ENCODE peak calls at places on chromosomes 11 and 22, in six cellular contexts. P is fibroblast of the aortic adventitia, Q is type B pancreatic cell, A is mammary epithelial cell, C is H9, G is AG09309. J is an unnamed sample.

GRCh38 chr11:112459001-112459400 is 198.3 kb upstream of the PLET1 start:
- DNase-seq in P (peak; percentile 10), Q (no peak), A (no peak), C (no peak), G (no peak), J (no peak)

GRCh38 chr22:32413715-32414114 is 1.7 kb upstream of the RTCB start:
- DNase-seq in P (peak; percentile 46), Q (no peak), A (peak; percentile 12), C (no peak), G (no peak), J (no peak)

GRCh38 chr11:94623120-94623735 is 56.1 kb downstream of the PIWIL4 start:
- DNase-seq in P (peak; percentile 83), Q (no peak), A (peak; percentile 70), C (peak; percentile 84), G (peak; percentile 57), J (peak; percentile 59)

GRCh38 chr11:20226936-20227335 is 66.7 kb upstream of the DBX1 start:
- DNase-seq in P (peak; percentile 28), Q (no peak), A (no peak), C (no peak), G (no peak), J (no peak)

GRCh38 chr11:64687204-64687603 is 35.8 kb downstream of the NRXN2 start:
- DNase-seq in P (no peak), Q (no peak), A (no peak), C (no peak), G (no peak), J (no peak)

GRCh38 chr22:28986366-28986765 is 75.3 kb downstream of the C22orf31 start:
- DNase-seq in P (peak; percentile 40), Q (no peak), A (no peak), C (no peak), G (no peak), J (no peak)

GRCh38 chr11:109374032-109374431 is 48.0 kb upstream of the C11orf87 start:
- DNase-seq in P (no peak), Q (no peak), A (no peak), C (no peak), G (no peak), J (no peak)

GRCh38 chr11:86625544-86625943 is 46.9 kb downstream of the ME3 start:
- DNase-seq in P (no peak), Q (no peak), A (no peak), C (no peak), G (no peak), J (no peak)

GRCh38 chr11:34890812-34891211 is 25.4 kb downstream of the APIP start:
- DNase-seq in P (peak; percentile 74), Q (no peak), A (peak; percentile 21), C (no peak), G (no peak), J (no peak)

GRCh38 chr11:67015048-67015447 is 7.9 kb upstream of the SYT12 start:
- DNase-seq in P (no peak), Q (no peak), A (no peak), C (no peak), G (no peak), J (no peak)

GRCh38 chr22:19714320-19715252 is at the start of gene SEPTIN5:
- DNase-seq in P (no peak), Q (no peak), A (no peak), C (no peak), G (no peak), J (no peak)

GRCh38 chr11:94557391-94557790 is 9.8 kb upstream of the PIWIL4 start:
- DNase-seq in P (peak; percentile 61), Q (no peak), A (no peak), C (no peak), G (no peak), J (no peak)

GRCh38 chr22:44870021-44870420 is 117.6 kb downstream of the ARHGAP8 start:
- DNase-seq in P (peak; percentile 30), Q (no peak), A (peak; percentile 72), C (peak; percentile 66), G (no peak), J (no peak)

GRCh38 chr11:44611687-44612437 is 46.4 kb downstream of the CD82 start:
- DNase-seq in P (no peak), Q (no peak), A (peak; percentile 21), C (no peak), G (no peak), J (no peak)

GRCh38 chr11:113896156-113896879 is 8.3 kb upstream of the HTR3B start:
- DNase-seq in P (peak; percentile 41), Q (no peak), A (no peak), C (peak; percentile 42), G (no peak), J (peak; percentile 46)

GRCh38 chr11:86064236-86064803 is 4.6 kb downstream of the PICALM start:
- DNase-seq in P (peak; percentile 35), Q (no peak), A (peak; percentile 55), C (no peak), G (no peak), J (no peak)

GRCh38 chr11:125123947-125124633 is 12.7 kb upstream of the TMEM218 start:
- DNase-seq in P (peak; percentile 73), Q (no peak), A (peak; percentile 12), C (peak; percentile 79), G (no peak), J (no peak)

GRCh38 chr11:111528557-111528956 is 12.0 kb upstream of the LAYN start:
- DNase-seq in P (peak; percentile 23), Q (no peak), A (no peak), C (no peak), G (no peak), J (no peak)

GRCh38 chr11:107928767-107929507 is 689 bp downstream of the RAB39A start:
- DNase-seq in P (no peak), Q (no peak), A (no peak), C (peak; percentile 40), G (no peak), J (peak; percentile 13)

GRCh38 chr11:44113572-44113971 is 18.1 kb downstream of the EXT2 start:
- DNase-seq in P (no peak), Q (no peak), A (no peak), C (no peak), G (no peak), J (no peak)

GRCh38 chr11:47348131-47348802 is 4.2 kb downstream of the MYBPC3 start:
- DNase-seq in P (no peak), Q (no peak), A (no peak), C (no peak), G (no peak), J (no peak)

GRCh38 chr11:130092661-130093060 is 23.0 kb downstream of the APLP2 start:
- DNase-seq in P (no peak), Q (no peak), A (no peak), C (no peak), G (no peak), J (no peak)

DNA sequence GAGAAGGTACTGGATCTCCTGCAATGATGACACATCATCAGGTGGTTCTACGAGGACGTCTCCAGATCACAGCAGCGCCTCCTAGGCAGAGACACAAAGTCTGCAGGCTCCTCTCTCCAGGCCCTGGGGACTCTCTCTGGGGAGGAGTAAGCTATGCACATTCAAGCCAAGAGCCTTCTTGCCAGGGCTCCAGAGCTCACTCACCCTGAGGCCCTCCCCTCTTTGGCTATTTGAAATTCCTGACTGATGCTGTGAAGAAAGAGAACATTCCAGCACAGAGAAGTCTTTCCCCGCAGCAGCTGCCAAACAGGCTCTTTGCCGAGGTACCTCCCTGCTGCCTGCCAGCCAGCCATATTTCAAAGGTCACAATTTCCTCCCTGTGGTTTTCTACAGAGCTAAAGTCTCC is 204.9 kb downstream of the CSNK2A3 start:
- DNase-seq in P (peak; percentile 95), Q (no peak), A (peak; percentile 65), C (peak; percentile 88), G (peak; percentile 79), J (no peak)
- TF ChIP-seq CTCF in P (peak; percentile 53), Q (no peak), A (peak; percentile 49), C (peak; percentile 59), G (peak; percentile 46), J (no peak)

DNA sequence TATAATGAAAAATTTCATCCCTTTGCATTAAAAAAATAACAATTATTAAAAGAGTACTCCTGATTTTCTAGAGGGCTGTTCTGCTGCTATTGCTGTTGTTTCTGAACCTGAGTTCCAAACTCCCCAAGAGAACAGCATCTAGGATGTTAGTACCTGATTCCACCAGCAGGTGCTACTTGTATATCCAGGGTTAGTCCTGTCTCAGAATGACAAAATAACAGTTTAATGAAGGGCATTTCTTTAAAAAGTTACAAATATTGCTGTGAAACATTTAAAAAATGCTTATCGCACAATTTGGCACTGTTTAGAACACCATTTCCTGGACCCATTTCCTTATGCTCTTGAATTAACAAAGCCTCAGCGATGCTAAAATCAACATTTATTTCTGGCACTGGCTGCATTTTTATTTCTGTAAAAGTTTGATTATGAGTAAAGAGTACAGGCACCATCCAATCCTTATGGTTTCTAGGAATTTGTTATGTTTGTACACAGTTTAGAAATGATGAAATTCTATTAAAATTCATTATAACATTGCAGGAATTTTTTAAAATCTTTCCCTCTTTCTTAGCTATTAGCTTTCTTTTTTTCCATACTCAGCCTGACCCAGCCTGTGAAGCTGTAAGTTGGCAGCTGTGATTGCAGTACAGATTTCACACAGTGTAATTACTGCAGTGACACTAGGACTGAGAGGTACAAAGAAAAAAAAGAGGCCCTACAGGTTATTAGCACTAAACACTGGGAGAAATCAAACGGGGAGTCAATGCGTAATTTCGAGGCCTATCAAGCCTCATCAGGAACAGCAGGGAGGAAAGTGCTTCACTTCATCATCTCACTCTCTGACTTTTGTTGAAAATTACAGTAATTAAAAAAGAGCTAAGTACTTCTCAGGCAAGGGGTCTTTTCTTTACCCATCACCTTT is 208.8 kb downstream of the DCDC1 start:
- DNase-seq in P (no peak), Q (no peak), A (no peak), C (no peak), G (no peak), J (no peak)
- TF ChIP-seq CTCF in P (peak; percentile 56), Q (peak; percentile 78), A (peak; percentile 52), C (peak; percentile 69), G (no peak), J (peak; percentile 68)

DNA sequence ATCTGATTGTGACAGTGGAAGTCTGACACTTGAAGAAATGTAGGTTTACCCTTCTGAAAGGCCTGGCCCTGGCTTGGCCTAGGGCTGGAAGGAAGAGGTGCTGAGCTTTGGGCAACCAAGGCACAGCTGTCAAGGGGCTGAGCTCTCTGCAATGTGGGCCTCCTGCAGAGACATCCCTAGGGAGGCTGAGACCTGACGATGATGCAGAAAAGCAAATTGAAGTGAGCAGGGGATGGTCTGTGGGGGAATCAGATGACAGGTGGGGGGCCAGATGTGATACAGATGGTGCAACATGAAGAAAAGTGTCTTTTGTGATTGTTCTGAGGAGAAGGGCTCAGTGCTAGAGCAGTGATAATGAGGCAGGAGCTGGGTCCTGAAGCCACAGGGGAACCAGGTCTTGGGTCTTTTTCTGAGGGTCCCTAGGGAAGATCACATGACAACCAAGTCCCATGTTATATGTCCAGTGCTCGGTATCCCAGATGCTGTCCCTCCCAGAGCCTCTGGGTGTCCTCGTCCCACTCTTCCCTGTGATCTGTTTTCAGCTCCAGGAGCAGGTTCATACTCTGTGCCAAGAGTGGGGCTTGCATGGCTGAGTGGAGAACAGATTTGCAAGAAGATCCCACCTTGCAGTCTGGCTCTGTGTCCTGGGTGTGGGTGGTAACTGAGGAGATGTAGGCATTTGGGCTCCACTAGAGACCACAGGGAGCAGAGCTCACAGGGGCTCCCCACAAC is 79.9 kb upstream of the VPREB1 start:
- DNase-seq in P (no peak), Q (no peak), A (no peak), C (no peak), G (no peak), J (no peak)
- TF ChIP-seq CTCF in P (no peak), Q (peak; percentile 17), A (no peak), C (peak; percentile 29), G (no peak), J (no peak)

DNA sequence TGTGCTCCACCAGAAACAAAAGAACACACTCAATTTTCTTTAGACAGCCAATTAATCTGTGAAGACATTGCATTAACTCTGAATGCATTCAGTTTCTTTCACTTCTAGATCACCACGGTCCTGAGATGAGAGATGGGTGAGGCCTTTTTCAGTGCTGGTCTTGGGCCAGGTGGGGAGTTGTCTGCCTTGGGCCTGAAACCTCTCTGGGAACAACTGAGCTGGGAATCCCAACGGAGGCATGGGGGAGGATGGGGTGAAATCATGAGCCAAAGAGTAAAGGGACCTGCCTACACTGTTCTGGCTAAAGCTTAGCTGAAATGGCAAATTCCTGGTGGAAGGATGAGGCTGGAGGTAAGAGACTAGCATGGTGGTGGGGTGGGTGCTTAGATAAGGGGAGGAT is 353.5 kb upstream of the B3GAT1 start:
- DNase-seq in P (no peak), Q (no peak), A (no peak), C (no peak), G (no peak), J (no peak)
- TF ChIP-seq CTCF in P (no peak), Q (no peak), A (no peak), C (no peak), G (no peak), J (no peak)

J was measured in neural crest cell.